ENCODE peak calls at places on chromosomes 16 and 17, in nine cellular contexts. X, C, D, A, P, F, T, W and I are unnamed samples.
A peak's percentile ranks its signal among the peaks of the same experiment; 100 is the strongest.

GRCh38 chr16:56632160-56632847 is at the start of gene MT1M:
- DNase-seq in D (peak; percentile 26), P (peak; percentile 55), A (no peak), C (no peak), W (no peak), X (no peak), T (peak; percentile 63), F (no peak), I (no peak)

GRCh38 chr16:20315764-20316163 is 11.5 kb downstream of the GP2 start:
- DNase-seq in W (no peak), A (no peak), P (no peak), C (no peak), D (no peak), X (no peak), F (no peak), T (no peak), I (no peak)

GRCh38 chr17:50487213-50488096 is 8.8 kb downstream of the RSAD1 start:
- DNase-seq in C (no peak), P (no peak), W (no peak), F (peak; percentile 17), T (no peak), D (no peak), X (no peak), A (no peak), I (no peak)

GRCh38 chr16:24858219-24859041 is 12.7 kb downstream of the SLC5A11 start:
- DNase-seq in A (peak; percentile 54), C (peak; percentile 59), X (peak; percentile 20), P (no peak), W (no peak), F (peak; percentile 27), D (peak; percentile 87), T (peak; percentile 81), I (no peak)

GRCh38 chr17:34412534-34412933 is 49.5 kb upstream of the CCL1 start:
- DNase-seq in P (no peak), D (no peak), T (no peak), C (no peak), X (no peak), A (no peak), F (no peak), W (no peak), I (no peak)

GRCh38 chr16:67663151-67663876 is 2.6 kb downstream of the PARD6A start:
- DNase-seq in T (peak; percentile 81), P (no peak), X (no peak), D (no peak), C (no peak), A (no peak), F (peak; percentile 31), W (peak; percentile 22), I (no peak)

GRCh38 chr17:75684249-75684648 is 17.1 kb downstream of the SAP30BP start:
- DNase-seq in W (no peak), A (no peak), T (no peak), F (no peak), X (no peak), C (no peak), P (no peak), D (peak; percentile 41), I (no peak)

GRCh38 chr16:27083861-27084261 is 17.1 kb downstream of the C16orf82 start:
- DNase-seq in X (no peak), D (no peak), F (no peak), T (peak; percentile 60), P (no peak), W (no peak), C (no peak), A (peak; percentile 8), I (no peak)

GRCh38 chr17:73644145-73645049 is at the start of gene SDK2:
- DNase-seq in T (no peak), P (no peak), W (peak; percentile 68), C (no peak), D (peak; percentile 53), F (peak; percentile 9), X (no peak), A (no peak), I (peak; percentile 51)

GRCh38 chr16:69190598-69190997 is 3.6 kb downstream of the SNTB2 start:
- DNase-seq in A (no peak), D (no peak), C (no peak), P (no peak), F (no peak), W (no peak), X (no peak), T (no peak), I (no peak)

GRCh38 chr16:970379-970765 is 412 bp downstream of the LMF1 start:
- DNase-seq in A (no peak), P (no peak), F (no peak), D (no peak), X (no peak), C (no peak), T (no peak), W (no peak), I (no peak)

GRCh38 chr17:44257815-44258750 is 9.9 kb downstream of the SLC4A1 start:
- DNase-seq in X (no peak), A (no peak), P (no peak), D (no peak), W (no peak), F (no peak), C (no peak), T (no peak), I (no peak)

GRCh38 chr17:49861150-49861884 is 13.4 kb upstream of the TAC4 start:
- DNase-seq in D (peak; percentile 84), A (no peak), W (peak; percentile 43), F (peak; percentile 53), P (no peak), C (peak; percentile 34), X (no peak), T (no peak), I (peak; percentile 13)

GRCh38 chr17:40316571-40317344 is 7.8 kb downstream of the RARA start:
- DNase-seq in F (no peak), C (peak; percentile 65), W (no peak), D (peak; percentile 88), X (peak; percentile 69), A (no peak), P (no peak), T (peak; percentile 69), I (no peak)

GRCh38 chr17:42779942-42780815 is at the start of gene WNK4:
- DNase-seq in P (no peak), W (no peak), F (no peak), T (peak; percentile 66), X (no peak), D (peak; percentile 62), C (peak; percentile 23), A (no peak), I (no peak)